ENCODE peak calls at places on chromosomes 12 and 14, in nine cellular contexts. D, F, U, N, R, S, H, X and K are unnamed samples.

GRCh38 chr12:48000878-48001321 is 3.4 kb downstream of the COL2A1 start:
- DNase-seq in D (no peak), F (peak; percentile 84), U (peak; percentile 47), N (peak; percentile 77), R (peak; percentile 72), S (no peak), H (peak; percentile 66), X (no peak), K (no peak)

GRCh38 chr14:102317564-102318248 is 1.8 kb upstream of the ZNF839 start:
- DNase-seq in D (no peak), F (peak; percentile 33), U (no peak), N (no peak), R (no peak), S (no peak), H (no peak), X (no peak), K (no peak)

GRCh38 chr12:58670623-58671022 is 249.7 kb downstream of the LRIG3 start:
- DNase-seq in D (no peak), F (no peak), U (no peak), N (no peak), R (no peak), S (no peak), H (peak; percentile 13), X (no peak), K (no peak)

GRCh38 chr12:67909091-67909531 is 80.1 kb upstream of the IFNG-AS1 start:
- DNase-seq in D (no peak), F (no peak), U (peak; percentile 45), N (peak; percentile 66), R (peak; percentile 90), S (no peak), H (peak; percentile 94), X (no peak), K (peak; percentile 15)

GRCh38 chr14:89276424-89276975 is 140.5 kb downstream of the FOXN3 start:
- DNase-seq in D (no peak), F (no peak), U (no peak), N (peak; percentile 83), R (no peak), S (no peak), H (peak; percentile 93), X (no peak), K (no peak)

GRCh38 chr14:92785601-92786426 is 8.3 kb upstream of the GOLGA5 start:
- DNase-seq in D (no peak), F (no peak), U (peak; percentile 90), N (peak; percentile 92), R (peak; percentile 78), S (no peak), H (peak; percentile 92), X (no peak), K (peak; percentile 38)

GRCh38 chr12:75699251-75699650 is 187.8 kb upstream of the KRR1 start:
- DNase-seq in D (no peak), F (no peak), U (no peak), N (no peak), R (no peak), S (no peak), H (no peak), X (no peak), K (no peak)

GRCh38 chr12:55636116-55636655 is 506 bp upstream of the OR10P1 start:
- DNase-seq in D (no peak), F (no peak), U (no peak), N (no peak), R (no peak), S (no peak), H (no peak), X (no peak), K (no peak)

GRCh38 chr14:72608391-72609204 is 285.3 kb downstream of the DPF3 start:
- DNase-seq in D (no peak), F (no peak), U (peak; percentile 90), N (peak; percentile 93), R (peak; percentile 96), S (no peak), H (peak; percentile 97), X (no peak), K (peak; percentile 66)

GRCh38 chr14:76352639-76353281 is 23.2 kb upstream of the ESRRB start:
- DNase-seq in D (no peak), F (peak; percentile 92), U (peak; percentile 44), N (peak; percentile 22), R (no peak), S (peak; percentile 87), H (peak; percentile 39), X (peak; percentile 93), K (no peak)

GRCh38 chr14:53304726-53305381 is 151.7 kb upstream of the DDHD1 start:
- DNase-seq in D (no peak), F (peak; percentile 5), U (peak; percentile 38), N (no peak), R (no peak), S (no peak), H (peak; percentile 84), X (no peak), K (peak; percentile 12)

GRCh38 chr12:46921048-46921753 is 95.4 kb upstream of the SLC38A4 start:
- DNase-seq in D (no peak), F (no peak), U (peak; percentile 48), N (peak; percentile 37), R (peak; percentile 55), S (no peak), H (peak; percentile 82), X (no peak), K (no peak)

GRCh38 chr12:49389092-49389703 is 21.9 kb downstream of the SPATS2 start:
- DNase-seq in D (no peak), F (peak; percentile 86), U (no peak), N (no peak), R (no peak), S (no peak), H (no peak), X (peak; percentile 66), K (no peak)

GRCh38 chr12:27179399-27180214 is 64.5 kb upstream of the STK38L start:
- DNase-seq in D (no peak), F (no peak), U (peak; percentile 92), N (peak; percentile 96), R (peak; percentile 85), S (no peak), H (peak; percentile 100), X (no peak), K (no peak)

GRCh38 chr14:102318781-102319276 is 717 bp upstream of the ZNF839 start:
- DNase-seq in D (no peak), F (no peak), U (no peak), N (no peak), R (no peak), S (no peak), H (no peak), X (no peak), K (no peak)

GRCh38 chr14:23704890-23705289 is 68.7 kb downstream of the DHRS2 start:
- DNase-seq in D (no peak), F (peak; percentile 31), U (no peak), N (no peak), R (no peak), S (no peak), H (no peak), X (no peak), K (no peak)

GRCh38 chr14:34053666-34054065 is 102.8 kb upstream of the EGLN3 start:
- DNase-seq in D (no peak), F (no peak), U (peak; percentile 77), N (no peak), R (no peak), S (no peak), H (peak; percentile 80), X (no peak), K (no peak)

GRCh38 chr14:93959239-93960107 is 16.9 kb downstream of the ASB2 start:
- DNase-seq in D (peak; percentile 75), F (no peak), U (peak; percentile 75), N (peak; percentile 82), R (peak; percentile 89), S (no peak), H (peak; percentile 90), X (no peak), K (peak; percentile 40)

GRCh38 chr12:112564160-112564559 is 145.4 kb downstream of the PTPN11 start:
- DNase-seq in D (no peak), F (peak; percentile 6), U (no peak), N (no peak), R (no peak), S (no peak), H (no peak), X (no peak), K (no peak)
- TF ChIP-seq CTCF in D (no peak), F (peak; percentile 38), U (no peak), N (no peak), R (peak; percentile 15), S (no peak), H (no peak), X (no peak), K (no peak)

DNA sequence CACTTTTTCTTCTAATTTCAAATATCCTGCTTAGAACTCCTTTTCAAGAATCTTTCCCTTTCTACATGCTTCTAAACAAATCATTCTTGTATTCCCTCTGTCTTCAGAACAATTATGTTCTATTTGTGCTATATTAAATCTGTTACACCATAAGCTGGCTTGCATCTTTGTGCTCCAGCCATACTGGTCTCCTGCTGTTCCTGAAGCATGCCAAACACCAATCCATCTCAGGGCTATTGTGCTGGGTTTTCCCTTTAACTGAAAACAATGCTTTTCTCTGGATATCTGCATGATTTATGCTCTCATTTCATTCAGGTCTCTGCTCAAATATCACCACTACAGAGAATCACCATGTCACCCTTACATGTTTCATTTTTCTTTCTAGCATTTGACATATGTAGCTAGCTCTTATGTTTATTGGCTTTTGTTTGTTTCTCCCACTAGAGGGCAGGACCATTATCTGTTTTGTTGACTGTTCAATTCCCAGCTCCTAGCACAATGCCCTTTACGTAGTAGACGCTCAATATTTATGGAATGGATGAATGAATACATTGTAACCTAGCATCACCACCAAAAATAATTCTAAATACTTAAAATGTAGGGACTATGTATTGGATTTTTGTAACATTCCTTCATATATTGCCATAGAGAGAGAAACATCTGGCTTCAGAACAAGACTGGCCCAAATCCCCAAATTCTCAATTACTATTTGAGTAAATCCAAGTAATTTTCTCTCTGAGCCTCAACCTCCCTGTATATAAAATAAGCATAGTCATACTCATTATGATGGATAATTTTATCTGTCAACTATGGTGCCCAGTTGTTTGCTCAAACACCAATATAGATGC is 302.0 kb upstream of the SYT1 start:
- DNase-seq in D (no peak), F (no peak), U (peak; percentile 40), N (peak; percentile 10), R (peak; percentile 30), S (no peak), H (no peak), X (no peak), K (no peak)
- TF ChIP-seq CTCF in D (no peak), F (peak; percentile 65), U (peak; percentile 41), N (peak; percentile 44), R (peak; percentile 79), S (peak; percentile 39), H (peak; percentile 48), X (no peak), K (peak; percentile 22)

DNA sequence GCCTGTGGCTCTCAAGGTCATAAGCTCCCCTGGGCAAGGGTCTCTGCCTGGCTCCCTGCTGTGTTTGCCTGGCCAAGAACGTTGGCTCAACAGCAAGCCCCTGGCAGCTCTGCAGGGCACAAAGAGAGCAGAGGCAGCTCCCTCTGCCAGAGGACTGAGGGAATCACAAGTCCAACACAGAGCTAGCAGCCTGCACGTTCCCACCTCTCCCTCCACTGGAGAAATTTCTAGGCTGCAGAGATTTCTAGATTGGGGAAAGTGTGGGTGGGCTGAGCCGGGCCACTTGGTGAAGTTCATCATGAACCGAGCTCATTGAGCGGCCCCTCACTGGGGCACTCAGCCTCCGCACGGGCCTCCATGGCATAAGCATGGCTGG is 19.8 kb downstream of the ZFYVE21 start:
- DNase-seq in D (no peak), F (no peak), U (no peak), N (no peak), R (no peak), S (no peak), H (no peak), X (no peak), K (no peak)
- TF ChIP-seq CTCF in D (no peak), F (no peak), U (no peak), N (no peak), R (no peak), S (no peak), H (no peak), X (no peak), K (no peak)

GRCh38 chr12:120971299-120972180 is 6.8 kb upstream of the HNF1A start:
- DNase-seq in D (no peak), F (peak; percentile 62), U (peak; percentile 78), N (peak; percentile 51), R (peak; percentile 64), S (no peak), H (peak; percentile 46), X (no peak), K (peak; percentile 24)
- TF ChIP-seq CTCF in D (peak; percentile 69), F (peak; percentile 82), U (peak; percentile 83), N (peak; percentile 78), R (peak; percentile 83), S (peak; percentile 61), H (peak; percentile 80), X (peak; percentile 64), K (peak; percentile 82)